ENCODE peak calls at places on chromosome 19, in seven cellular contexts. One of them, this sample, is unnamed.

GRCh38 chr19:35216833-35217707 is 11.5 kb downstream of the FAM187B start:
- DNase-seq in body of pancreas: peak; percentile 41
- DNase-seq in transverse colon: peak; percentile 65
- DNase-seq in ovary: no peak
- DNase-seq in heart left ventricle: no peak
- DNase-seq in H54: no peak
- DNase-seq in suprapubic skin: peak; percentile 44
- DNase-seq in this sample: peak; percentile 37

GRCh38 chr19:23440791-23441190 is 45.5 kb upstream of the ZNF91 start:
- DNase-seq in H54: no peak
- DNase-seq in transverse colon: no peak
- DNase-seq in heart left ventricle: no peak
- DNase-seq in body of pancreas: no peak
- DNase-seq in suprapubic skin: no peak
- DNase-seq in ovary: no peak
- DNase-seq in this sample: no peak

GRCh38 chr19:18020212-18021067 is 12.5 kb downstream of the ARRDC2 start:
- DNase-seq in ovary: peak; percentile 58
- DNase-seq in suprapubic skin: peak; percentile 95
- DNase-seq in H54: no peak
- DNase-seq in body of pancreas: peak; percentile 95
- DNase-seq in transverse colon: peak; percentile 75
- DNase-seq in heart left ventricle: peak; percentile 96
- DNase-seq in this sample: peak; percentile 84

GRCh38 chr19:7227735-7228134 is 66.5 kb downstream of the INSR start:
- DNase-seq in ovary: no peak
- DNase-seq in heart left ventricle: no peak
- DNase-seq in body of pancreas: no peak
- DNase-seq in suprapubic skin: no peak
- DNase-seq in transverse colon: no peak
- DNase-seq in H54: no peak
- DNase-seq in this sample: no peak

GRCh38 chr19:10686661-10687517 is 14.3 kb upstream of the QTRT1 start:
- DNase-seq in body of pancreas: no peak
- DNase-seq in suprapubic skin: no peak
- DNase-seq in transverse colon: no peak
- DNase-seq in ovary: no peak
- DNase-seq in heart left ventricle: peak; percentile 73
- DNase-seq in H54: peak; percentile 60
- DNase-seq in this sample: peak; percentile 54

GRCh38 chr19:35276706-35277281 is 5.5 kb upstream of the HAMP start:
- DNase-seq in heart left ventricle: no peak
- DNase-seq in transverse colon: no peak
- DNase-seq in ovary: no peak
- DNase-seq in suprapubic skin: no peak
- DNase-seq in body of pancreas: no peak
- DNase-seq in H54: no peak
- DNase-seq in this sample: no peak

GRCh38 chr19:2977686-2978466 is 512 bp downstream of the TLE6 start:
- DNase-seq in H54: no peak
- DNase-seq in heart left ventricle: no peak
- DNase-seq in transverse colon: no peak
- DNase-seq in body of pancreas: peak; percentile 69
- DNase-seq in ovary: no peak
- DNase-seq in suprapubic skin: no peak
- DNase-seq in this sample: no peak

GRCh38 chr19:3852614-3853254 is 16.1 kb downstream of the ZFR2 start:
- DNase-seq in H54: peak; percentile 95
- DNase-seq in body of pancreas: no peak
- DNase-seq in transverse colon: peak; percentile 54
- DNase-seq in ovary: no peak
- DNase-seq in heart left ventricle: no peak
- DNase-seq in suprapubic skin: no peak
- DNase-seq in this sample: peak; percentile 15

GRCh38 chr19:6738726-6739389 is 622 bp upstream of the TRIP10 start:
- DNase-seq in body of pancreas: peak; percentile 50
- DNase-seq in heart left ventricle: peak; percentile 60
- DNase-seq in transverse colon: peak; percentile 75
- DNase-seq in ovary: peak; percentile 72
- DNase-seq in suprapubic skin: no peak
- DNase-seq in H54: no peak
- DNase-seq in this sample: peak; percentile 78

GRCh38 chr19:2142173-2142829 is 9.1 kb downstream of the AP3D1 start:
- DNase-seq in ovary: no peak
- DNase-seq in transverse colon: no peak
- DNase-seq in suprapubic skin: no peak
- DNase-seq in heart left ventricle: no peak
- DNase-seq in H54: no peak
- DNase-seq in body of pancreas: no peak
- DNase-seq in this sample: no peak

GRCh38 chr19:3113100-3114017 is 19.2 kb downstream of the GNA11 start:
- DNase-seq in heart left ventricle: no peak
- DNase-seq in H54: no peak
- DNase-seq in body of pancreas: no peak
- DNase-seq in transverse colon: no peak
- DNase-seq in suprapubic skin: no peak
- DNase-seq in ovary: no peak
- DNase-seq in this sample: no peak

GRCh38 chr19:3692141-3693029 is 7.9 kb downstream of the PIP5K1C start:
- DNase-seq in suprapubic skin: no peak
- DNase-seq in body of pancreas: no peak
- DNase-seq in H54: no peak
- DNase-seq in ovary: no peak
- DNase-seq in transverse colon: no peak
- DNase-seq in heart left ventricle: no peak
- DNase-seq in this sample: no peak

GRCh38 chr19:19275166-19275565 is 2.1 kb upstream of the TM6SF2 start:
- DNase-seq in body of pancreas: no peak
- DNase-seq in heart left ventricle: no peak
- DNase-seq in transverse colon: no peak
- DNase-seq in ovary: no peak
- DNase-seq in suprapubic skin: no peak
- DNase-seq in H54: no peak
- DNase-seq in this sample: no peak

GRCh38 chr19:5193192-5193591 is 147.4 kb downstream of the PTPRS start:
- DNase-seq in transverse colon: no peak
- DNase-seq in suprapubic skin: no peak
- DNase-seq in ovary: no peak
- DNase-seq in H54: no peak
- DNase-seq in body of pancreas: no peak
- DNase-seq in heart left ventricle: no peak
- DNase-seq in this sample: no peak

GRCh38 chr19:45170146-45171106 is 7.6 kb downstream of the TRAPPC6A start:
- DNase-seq in ovary: no peak
- DNase-seq in suprapubic skin: no peak
- DNase-seq in transverse colon: no peak
- DNase-seq in H54: no peak
- DNase-seq in body of pancreas: no peak
- DNase-seq in heart left ventricle: no peak
- DNase-seq in this sample: no peak

GRCh38 chr19:40567750-40568494 is 8.8 kb upstream of the SHKBP1 start:
- DNase-seq in body of pancreas: no peak
- DNase-seq in ovary: no peak
- DNase-seq in heart left ventricle: no peak
- DNase-seq in transverse colon: no peak
- DNase-seq in H54: no peak
- DNase-seq in suprapubic skin: no peak
- DNase-seq in this sample: no peak

GRCh38 chr19:15862444-15862843 is 35.4 kb downstream of the CYP4F2 start:
- DNase-seq in ovary: no peak
- DNase-seq in H54: no peak
- DNase-seq in suprapubic skin: no peak
- DNase-seq in body of pancreas: no peak
- DNase-seq in transverse colon: no peak
- DNase-seq in heart left ventricle: no peak
- DNase-seq in this sample: no peak

GRCh38 chr19:48170817-48171347 is 402 bp downstream of the ZSWIM9 start:
- DNase-seq in transverse colon: no peak
- DNase-seq in ovary: no peak
- DNase-seq in suprapubic skin: no peak
- DNase-seq in body of pancreas: no peak
- DNase-seq in H54: no peak
- DNase-seq in heart left ventricle: no peak
- DNase-seq in this sample: no peak

GRCh38 chr19:6086081-6086858 is 24.0 kb downstream of the RFX2 start:
- DNase-seq in body of pancreas: no peak
- DNase-seq in heart left ventricle: no peak
- DNase-seq in ovary: no peak
- DNase-seq in suprapubic skin: no peak
- DNase-seq in transverse colon: no peak
- DNase-seq in H54: no peak
- DNase-seq in this sample: no peak

GRCh38 chr19:918152-918437 is 962 bp downstream of the KISS1R start:
- DNase-seq in transverse colon: no peak
- DNase-seq in H54: no peak
- DNase-seq in heart left ventricle: no peak
- DNase-seq in body of pancreas: no peak
- DNase-seq in ovary: no peak
- DNase-seq in suprapubic skin: no peak
- DNase-seq in this sample: no peak

GRCh38 chr19:917323-918151 is at the start of gene KISS1R:
- DNase-seq in heart left ventricle: no peak
- DNase-seq in suprapubic skin: no peak
- DNase-seq in ovary: no peak
- DNase-seq in H54: no peak
- DNase-seq in transverse colon: no peak
- DNase-seq in body of pancreas: peak; percentile 42
- DNase-seq in this sample: no peak

GRCh38 chr19:918481-919156 is 1.5 kb downstream of the KISS1R start:
- DNase-seq in ovary: no peak
- DNase-seq in heart left ventricle: no peak
- DNase-seq in H54: no peak
- DNase-seq in suprapubic skin: no peak
- DNase-seq in body of pancreas: no peak
- DNase-seq in transverse colon: no peak
- DNase-seq in this sample: no peak

GRCh38 chr19:919157-920050 is 2.3 kb downstream of the KISS1R start:
- DNase-seq in H54: no peak
- DNase-seq in ovary: no peak
- DNase-seq in heart left ventricle: no peak
- DNase-seq in body of pancreas: no peak
- DNase-seq in transverse colon: no peak
- DNase-seq in suprapubic skin: no peak
- DNase-seq in this sample: no peak

DNA sequence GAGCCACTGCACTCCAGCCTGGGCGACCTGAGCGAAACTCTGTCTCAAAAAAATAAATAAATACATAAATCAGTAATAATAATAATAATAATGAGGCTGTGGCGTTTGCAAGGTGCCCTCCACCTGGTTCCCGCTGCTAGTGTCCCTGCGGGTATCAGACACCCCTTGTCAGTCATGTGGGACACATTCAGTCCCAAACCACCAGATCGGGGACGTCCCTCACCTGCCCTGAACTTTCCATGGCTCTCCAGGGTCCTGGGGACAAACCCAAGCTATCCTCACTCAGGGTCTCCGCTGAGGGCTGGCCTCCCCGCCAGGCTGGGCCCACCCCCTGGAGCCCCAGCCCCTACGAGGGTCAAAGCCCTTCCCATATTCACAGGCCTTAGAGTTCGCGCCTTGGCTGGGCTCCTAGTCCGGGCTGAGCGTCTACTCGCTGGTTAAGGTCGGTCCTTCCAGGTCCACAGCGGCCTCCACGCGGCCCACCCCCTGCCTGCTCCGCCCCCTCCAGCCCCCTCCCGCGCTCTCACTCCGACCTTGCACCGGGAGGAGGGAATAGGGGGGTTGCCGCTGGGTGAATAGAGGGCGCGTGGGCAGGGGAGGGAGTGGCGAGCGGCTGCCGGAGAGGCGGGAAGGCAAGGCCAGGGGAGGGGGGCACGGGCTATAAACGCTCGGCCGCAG is 349 bp upstream of the KISS1R start:
- DNase-seq in transverse colon: no peak
- DNase-seq in suprapubic skin: no peak
- DNase-seq in H54: no peak
- DNase-seq in body of pancreas: peak; percentile 49
- DNase-seq in ovary: no peak
- DNase-seq in heart left ventricle: no peak
- DNase-seq in this sample: no peak
- TF ChIP-seq POLR2A in transverse colon: no peak
- TF ChIP-seq POLR2A in suprapubic skin: no peak
- TF ChIP-seq POLR2A in H54: no peak
- TF ChIP-seq POLR2A in body of pancreas: no peak
- TF ChIP-seq POLR2A in ovary: no peak
- TF ChIP-seq POLR2A in heart left ventricle: no peak
- TF ChIP-seq POLR2A in this sample: no peak

GRCh38 chr19:33640773-33641172 is 19.0 kb downstream of the CHST8 start:
- DNase-seq in H54: no peak
- DNase-seq in heart left ventricle: no peak
- DNase-seq in ovary: no peak
- DNase-seq in suprapubic skin: peak; percentile 69
- DNase-seq in transverse colon: no peak
- DNase-seq in body of pancreas: no peak
- DNase-seq in this sample: no peak
- TF ChIP-seq POLR2A in H54: no peak
- TF ChIP-seq POLR2A in heart left ventricle: no peak
- TF ChIP-seq POLR2A in ovary: no peak
- TF ChIP-seq POLR2A in suprapubic skin: no peak
- TF ChIP-seq POLR2A in transverse colon: no peak
- TF ChIP-seq POLR2A in body of pancreas: no peak
- TF ChIP-seq POLR2A in this sample: no peak

GRCh38 chr19:422213-422916 is 13.4 kb upstream of the C2CD4C start:
- DNase-seq in suprapubic skin: no peak
- DNase-seq in heart left ventricle: no peak
- DNase-seq in transverse colon: no peak
- DNase-seq in body of pancreas: no peak
- DNase-seq in H54: no peak
- DNase-seq in ovary: no peak
- DNase-seq in this sample: no peak

GRCh38 chr19:415292-415691 is 6.3 kb upstream of the C2CD4C start:
- DNase-seq in heart left ventricle: no peak
- DNase-seq in body of pancreas: no peak
- DNase-seq in suprapubic skin: no peak
- DNase-seq in H54: no peak
- DNase-seq in transverse colon: no peak
- DNase-seq in ovary: no peak
- DNase-seq in this sample: no peak

GRCh38 chr19:419721-420515 is 11.0 kb upstream of the C2CD4C start:
- DNase-seq in H54: no peak
- DNase-seq in transverse colon: no peak
- DNase-seq in body of pancreas: peak; percentile 6
- DNase-seq in ovary: no peak
- DNase-seq in suprapubic skin: no peak
- DNase-seq in heart left ventricle: no peak
- DNase-seq in this sample: no peak

GRCh38 chr19:416416-416815 is 7.5 kb upstream of the C2CD4C start:
- DNase-seq in H54: no peak
- DNase-seq in body of pancreas: no peak
- DNase-seq in heart left ventricle: no peak
- DNase-seq in ovary: no peak
- DNase-seq in transverse colon: no peak
- DNase-seq in suprapubic skin: peak; percentile 47
- DNase-seq in this sample: no peak

GRCh38 chr19:418761-419632 is 10.1 kb upstream of the C2CD4C start:
- DNase-seq in ovary: no peak
- DNase-seq in heart left ventricle: no peak
- DNase-seq in transverse colon: no peak
- DNase-seq in suprapubic skin: no peak
- DNase-seq in body of pancreas: no peak
- DNase-seq in H54: no peak
- DNase-seq in this sample: peak; percentile 27
- TF ChIP-seq POLR2A in ovary: no peak
- TF ChIP-seq POLR2A in heart left ventricle: no peak
- TF ChIP-seq POLR2A in transverse colon: no peak
- TF ChIP-seq POLR2A in suprapubic skin: no peak
- TF ChIP-seq POLR2A in body of pancreas: no peak
- TF ChIP-seq POLR2A in H54: no peak
- TF ChIP-seq POLR2A in this sample: no peak

GRCh38 chr19:37466798-37467607 is at the start of gene ZNF569:
- DNase-seq in ovary: peak; percentile 91
- DNase-seq in body of pancreas: peak; percentile 92
- DNase-seq in heart left ventricle: peak; percentile 93
- DNase-seq in transverse colon: peak; percentile 92
- DNase-seq in suprapubic skin: peak; percentile 92
- DNase-seq in H54: peak; percentile 77
- DNase-seq in this sample: peak; percentile 94
- TF ChIP-seq POLR2A in ovary: no peak
- TF ChIP-seq POLR2A in body of pancreas: no peak
- TF ChIP-seq POLR2A in heart left ventricle: peak; percentile 46
- TF ChIP-seq POLR2A in transverse colon: peak; percentile 41
- TF ChIP-seq POLR2A in suprapubic skin: no peak
- TF ChIP-seq POLR2A in H54: peak; percentile 4
- TF ChIP-seq POLR2A in this sample: peak; percentile 83